ENCODE peak calls at places on chromosomes 2 and 18, in six cellular contexts. U is adrenal gland, Z is left lung, G is foreskin fibroblast, B is breast epithelium, X is coronary artery. Q is an unnamed sample.

GRCh38 chr2:218228366-218229092 is 11.5 kb downstream of the ARPC2 start:
- DNase-seq in G (no peak), B (no peak), U (no peak), Z (no peak), X (no peak), Q (no peak)

GRCh38 chr2:20190862-20191713 is 33.8 kb downstream of the SDC1 start:
- DNase-seq in U (no peak), G (peak), Z (no peak), B (no peak), X (no peak), Q (no peak)

GRCh38 chr2:173715483-173715882 is 249.7 kb downstream of the SP3 start:
- DNase-seq in G (no peak), X (no peak), B (no peak), U (no peak), Z (no peak), Q (no peak)

GRCh38 chr2:106970471-106971261 is 84.7 kb upstream of the ST6GAL2 start:
- DNase-seq in U (no peak), Z (no peak), X (no peak), B (no peak), G (peak), Q (no peak)

GRCh38 chr2:148721520-148721931 is 77.0 kb downstream of the EPC2 start:
- DNase-seq in X (no peak), G (no peak), B (no peak), U (no peak), Z (no peak), Q (no peak)

GRCh38 chr2:74554821-74555531 is 456 bp downstream of the DOK1 start:
- DNase-seq in G (no peak), B (no peak), X (peak), U (peak), Z (peak), Q (peak)

GRCh38 chr2:105320651-105321215 is 8.8 kb downstream of the TGFBRAP1 start:
- DNase-seq in Z (no peak), X (no peak), B (no peak), U (no peak), G (no peak), Q (no peak)

GRCh38 chr2:234873103-234873827 is 78.6 kb upstream of the SH3BP4 start:
- DNase-seq in B (no peak), G (no peak), U (no peak), Z (no peak), X (no peak), Q (no peak)

GRCh38 chr2:203623104-203623503 is 83.3 kb upstream of the CD28 start:
- DNase-seq in G (peak), U (no peak), Z (no peak), B (no peak), X (no peak), Q (no peak)

GRCh38 chr2:173090973-173091660 is 15.5 kb downstream of the MAP3K20 start:
- DNase-seq in Z (no peak), U (no peak), G (no peak), B (no peak), X (no peak), Q (no peak)

GRCh38 chr2:121489944-121490585 is 40.6 kb upstream of the RNU4ATAC start:
- DNase-seq in X (no peak), G (no peak), U (no peak), B (no peak), Z (no peak), Q (no peak)

GRCh38 chr2:128535928-128536327 is 217.3 kb upstream of the HS6ST1 start:
- DNase-seq in X (no peak), U (no peak), G (peak), B (no peak), Z (peak), Q (no peak)

GRCh38 chr2:142323206-142323605 is 192.4 kb upstream of the LRP1B start:
- DNase-seq in G (no peak), Z (no peak), B (no peak), U (no peak), X (no peak), Q (no peak)

GRCh38 chr2:238106339-238106697 is 6.2 kb downstream of the ESPNL start:
- DNase-seq in U (no peak), Z (peak), X (no peak), G (no peak), B (no peak), Q (no peak)

GRCh38 chr2:154338359-154338967 is 360.0 kb upstream of the KCNJ3 start:
- DNase-seq in X (no peak), B (no peak), Z (no peak), G (no peak), U (no peak), Q (no peak)

GRCh38 chr2:41500895-41501294 is 546.9 kb upstream of the PKDCC start:
- DNase-seq in U (no peak), G (no peak), Z (no peak), X (no peak), B (no peak), Q (no peak)

GRCh38 chr2:9769171-9770005 is 73.9 kb upstream of the TAF1B start:
- DNase-seq in Z (no peak), G (no peak), U (no peak), X (no peak), B (peak), Q (no peak)

GRCh38 chr2:150812664-150813408 is 325.4 kb upstream of the RND3 start:
- DNase-seq in Z (no peak), G (no peak), B (no peak), U (no peak), X (no peak), Q (no peak)

DNA sequence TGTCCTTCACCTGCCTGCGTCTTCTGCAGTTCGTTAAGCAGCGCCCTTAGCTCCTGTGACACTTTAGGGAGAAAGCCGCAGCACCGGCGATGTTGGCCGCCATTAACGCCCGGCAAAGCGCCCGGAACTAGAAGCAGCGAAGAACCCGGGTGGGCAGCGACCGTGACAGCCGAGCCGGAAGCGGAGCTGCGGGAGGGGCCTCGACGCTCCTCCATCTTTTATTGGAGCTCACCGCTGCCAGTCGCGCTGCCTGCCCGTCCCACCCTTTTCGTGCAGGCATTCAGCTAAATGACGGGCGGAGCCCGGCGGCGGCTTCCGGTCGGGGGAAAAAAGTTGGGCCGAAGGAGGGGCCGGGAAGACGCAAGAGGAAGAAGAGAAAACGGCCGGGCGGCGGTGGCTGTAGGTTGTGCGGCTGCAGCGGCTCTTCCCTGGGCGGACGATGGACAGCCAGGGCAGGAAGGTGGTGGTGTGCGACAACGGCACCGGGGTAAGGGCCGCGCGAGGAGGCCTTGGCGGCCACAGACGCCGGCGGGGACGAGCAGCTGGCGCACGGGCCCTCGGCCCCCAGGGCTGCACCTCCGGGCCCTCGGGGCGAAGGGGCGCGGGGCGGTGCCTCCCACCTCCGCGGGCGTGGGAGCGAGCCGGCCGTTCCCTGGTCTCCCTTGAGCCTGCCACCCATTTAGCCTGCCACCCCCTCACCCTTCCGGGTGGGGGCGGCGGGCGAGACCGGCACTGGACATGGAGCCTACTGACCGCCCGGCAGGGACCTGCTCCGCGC is at the start of gene ACTR2:
- DNase-seq in G (peak), B (peak), Z (peak), X (peak), U (peak), Q (peak)
- TF ChIP-seq CTCF in G (no peak), B (no peak), Z (no peak), X (no peak), U (no peak), Q (no peak)

DNA sequence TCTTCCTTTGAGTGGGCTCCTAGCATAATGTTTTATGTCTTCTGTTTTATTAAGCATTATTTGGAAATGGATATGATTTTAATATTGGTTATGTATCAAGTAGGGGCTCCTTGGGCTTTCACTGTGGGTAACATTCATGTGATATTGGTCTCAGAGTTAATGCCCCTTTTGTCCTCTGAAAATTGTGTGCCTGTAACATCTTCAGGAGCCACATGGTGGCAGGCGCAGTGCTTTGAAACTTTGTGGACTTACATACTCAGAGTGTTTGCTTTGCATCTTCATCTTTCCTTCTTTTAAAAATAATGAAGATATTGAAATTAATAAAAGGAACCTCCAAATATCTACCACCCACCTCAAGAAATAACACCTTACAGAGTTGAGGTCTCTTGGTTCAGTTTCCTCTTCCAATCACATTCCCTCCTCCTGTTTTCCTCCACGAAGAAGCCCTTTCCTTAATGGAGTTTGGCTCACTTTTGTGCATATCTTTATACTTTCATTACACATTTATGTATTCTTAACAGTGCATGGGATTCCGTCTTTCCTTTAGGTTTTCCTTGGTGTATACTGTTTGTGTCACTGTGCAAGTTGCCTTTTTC is 73.5 kb downstream of the LIMS1 start:
- DNase-seq in G (peak), Z (no peak), X (no peak), B (no peak), U (no peak), Q (no peak)
- TF ChIP-seq CTCF in G (peak), Z (peak), X (no peak), B (no peak), U (peak), Q (peak)

GRCh38 chr2:47438084-47438483 is 35.1 kb downstream of the MSH2 start:
- DNase-seq in B (no peak), Z (no peak), X (no peak), G (no peak), U (no peak), Q (no peak)

DNA sequence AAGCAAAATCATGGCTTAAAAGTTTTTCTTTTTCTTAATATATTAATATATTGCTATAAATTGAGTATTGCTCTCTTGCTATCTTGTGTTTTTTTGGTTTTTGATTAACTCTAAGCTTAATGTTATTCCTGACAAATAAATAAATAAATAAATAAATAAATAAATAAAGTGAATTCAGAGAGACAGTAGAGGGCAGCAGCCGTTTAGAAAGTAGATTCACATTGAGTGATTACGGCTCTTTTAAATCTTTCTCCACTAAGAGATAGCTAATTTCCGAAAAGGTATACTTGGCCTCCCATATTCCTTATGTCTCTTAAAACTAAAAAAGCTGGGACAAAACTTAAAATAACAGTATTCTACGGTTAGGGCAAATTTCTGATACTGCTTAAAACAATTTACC is 34.3 kb downstream of the MSH2 start:
- DNase-seq in X (no peak), Z (no peak), G (peak), U (no peak), B (no peak), Q (no peak)
- TF ChIP-seq CTCF in X (peak), Z (no peak), G (peak), U (peak), B (peak), Q (peak)

GRCh38 chr2:38199129-38199528 is 123.2 kb upstream of the CYP1B1 start:
- DNase-seq in U (no peak), Z (no peak), G (no peak), X (no peak), B (no peak), Q (no peak)

GRCh38 chr2:38203455-38203810 is 127.5 kb upstream of the CYP1B1 start:
- DNase-seq in Z (no peak), U (no peak), B (no peak), G (no peak), X (no peak), Q (no peak)

GRCh38 chr2:38201784-38202183 is 125.8 kb upstream of the CYP1B1 start:
- DNase-seq in B (no peak), G (no peak), U (no peak), Z (no peak), X (no peak), Q (no peak)

GRCh38 chr2:38202713-38203454 is 126.9 kb upstream of the CYP1B1 start:
- DNase-seq in Z (no peak), B (no peak), G (no peak), X (no peak), U (no peak), Q (no peak)

GRCh38 chr2:38200583-38200982 is 124.6 kb upstream of the CYP1B1 start:
- DNase-seq in X (no peak), G (no peak), U (no peak), Z (no peak), B (no peak), Q (no peak)
- TF ChIP-seq CTCF in X (no peak), G (no peak), U (no peak), Z (no peak), B (no peak), Q (no peak)

GRCh38 chr2:10913501-10914271 is 2.0 kb downstream of the KCNF1 start:
- DNase-seq in G (no peak), U (no peak), Z (no peak), X (no peak), B (no peak), Q (no peak)

GRCh38 chr2:10912796-10913445 is 1.2 kb downstream of the KCNF1 start:
- DNase-seq in G (no peak), X (no peak), U (no peak), B (no peak), Z (no peak), Q (no peak)

GRCh38 chr2:10915236-10915635 is 3.5 kb downstream of the KCNF1 start:
- DNase-seq in Z (no peak), X (no peak), U (no peak), G (no peak), B (no peak), Q (no peak)

GRCh38 chr2:10915731-10916331 is 4.1 kb downstream of the KCNF1 start:
- DNase-seq in Z (no peak), B (no peak), X (no peak), G (no peak), U (no peak), Q (no peak)

GRCh38 chr2:10914272-10914693 is 2.5 kb downstream of the KCNF1 start:
- DNase-seq in Z (no peak), G (no peak), B (no peak), X (no peak), U (no peak), Q (no peak)
- TF ChIP-seq CTCF in Z (no peak), G (peak), B (no peak), X (no peak), U (no peak), Q (no peak)

DNA sequence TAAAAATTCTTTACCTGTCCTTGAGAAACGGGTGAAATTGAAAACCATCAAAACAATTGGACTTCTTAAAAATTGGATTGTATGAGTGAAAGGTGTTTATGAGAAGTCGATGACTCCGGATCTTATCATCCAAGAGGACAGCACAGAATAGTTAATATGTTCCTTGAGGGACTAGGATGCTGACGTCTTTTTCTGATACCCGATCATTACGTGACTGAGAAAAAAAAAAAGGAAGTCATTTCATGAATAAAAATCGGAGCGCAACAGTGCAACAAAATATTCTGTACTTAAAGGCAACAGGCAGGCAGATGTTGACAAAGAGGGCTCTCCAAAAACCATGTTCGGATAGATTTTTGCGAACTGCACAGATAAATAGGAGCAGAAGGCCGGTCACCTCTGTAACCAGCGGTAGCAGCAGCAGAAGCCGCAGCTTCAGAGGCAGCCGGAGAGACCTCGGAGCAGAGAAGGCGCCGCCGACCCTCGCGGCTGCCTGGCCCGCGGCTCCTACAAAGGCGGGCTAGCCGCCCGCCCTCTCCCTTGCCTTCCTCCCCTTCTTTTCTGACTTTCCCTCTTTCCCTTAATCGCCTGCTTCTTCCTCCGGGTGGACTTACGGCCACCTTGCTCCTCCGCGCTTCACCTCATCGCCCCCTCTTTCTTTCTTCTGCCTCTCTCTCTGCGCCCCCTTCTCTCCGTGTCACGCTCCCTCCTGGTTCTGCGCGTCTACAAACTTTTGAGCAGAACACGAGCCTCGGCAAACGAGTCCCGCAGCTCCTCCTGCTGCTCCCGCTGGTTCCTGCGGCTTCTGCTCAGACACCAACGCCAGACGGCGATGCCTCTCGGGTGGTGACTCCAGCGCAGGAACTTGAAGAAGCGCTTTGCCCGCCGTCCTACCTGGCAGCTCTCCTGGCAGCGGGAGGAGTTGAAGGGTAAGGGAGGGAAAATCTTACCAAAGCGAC is at the start of gene ADCYAP1:
- DNase-seq in U (no peak), B (no peak), X (no peak), G (no peak), Z (no peak), Q (no peak)
- TF ChIP-seq CTCF in U (no peak), B (no peak), X (no peak), G (no peak), Z (no peak), Q (no peak)

GRCh38 chr2:42959148-42959992 is 167.0 kb upstream of the HAAO start:
- DNase-seq in U (peak), B (peak), G (no peak), X (peak), Z (no peak), Q (no peak)
- TF ChIP-seq CTCF in U (no peak), B (peak), G (no peak), X (no peak), Z (no peak), Q (no peak)

GRCh38 chr2:44560961-44561360 is 199.2 kb downstream of the CAMKMT start:
- DNase-seq in X (no peak), Z (no peak), U (no peak), B (no peak), G (no peak), Q (no peak)

GRCh38 chr2:44559108-44559507 is 197.4 kb downstream of the CAMKMT start:
- DNase-seq in G (no peak), B (no peak), X (no peak), U (no peak), Z (no peak), Q (no peak)

GRCh38 chr2:44562737-44563136 is 201.0 kb downstream of the CAMKMT start:
- DNase-seq in B (no peak), U (no peak), Z (no peak), G (no peak), X (no peak), Q (no peak)

GRCh38 chr2:44564752-44565151 is 203.0 kb downstream of the CAMKMT start:
- DNase-seq in X (no peak), B (no peak), Z (no peak), U (no peak), G (no peak), Q (no peak)

DNA sequence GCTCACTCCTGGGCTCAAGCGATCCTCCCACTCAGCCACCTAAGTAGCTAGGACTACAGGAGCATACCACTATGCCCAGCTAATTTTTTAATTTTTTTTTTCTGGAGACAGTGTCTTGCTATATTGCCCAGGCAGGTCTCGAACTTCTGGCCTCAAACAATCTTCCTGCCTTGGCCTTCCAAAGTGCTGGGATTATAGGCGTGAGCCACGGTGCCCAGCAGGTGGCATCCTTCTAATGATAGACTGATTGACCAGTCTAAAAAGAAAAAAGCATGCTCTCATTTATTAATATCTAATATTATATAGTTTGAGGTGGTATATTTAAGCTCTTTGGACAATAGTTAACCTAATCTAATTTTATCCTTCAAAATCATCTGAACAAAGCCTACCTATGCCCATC is 198.6 kb downstream of the CAMKMT start:
- DNase-seq in G (no peak), Z (no peak), B (no peak), U (no peak), X (no peak), Q (no peak)
- TF ChIP-seq CTCF in G (peak), Z (no peak), B (no peak), U (no peak), X (no peak), Q (no peak)

Q was measured in natural killer cell.